ENCODE peak calls at places on chromosomes 11 and 22, in four cellular contexts. M, L, X and R are unnamed samples. For H3K4me1, the result is how much of the 10 kb centered on the place peaks cover.

GRCh38 chr11:30860970-30861369 is 274.8 kb upstream of the MPPED2 start:
- DNase-seq in M (no peak), L (no peak), X (no peak), R (peak)

GRCh38 chr11:115958089-115959000 is 454.1 kb upstream of the CADM1 start:
- DNase-seq in M (no peak), L (peak), X (no peak), R (no peak)

GRCh38 chr22:43881091-43882061 is 10.4 kb downstream of the PNPLA5 start:
- DNase-seq in M (no peak), L (peak), X (no peak), R (no peak)

GRCh38 chr11:78192223-78192719 is 3.6 kb downstream of the USP35 start:
- DNase-seq in M (no peak), L (no peak), X (no peak), R (no peak)

GRCh38 chr11:34174411-34175041 is 69.1 kb downstream of the NAT10 start:
- DNase-seq in M (peak), L (peak), X (peak), R (peak)

GRCh38 chr11:3021125-3021524 is 29.0 kb upstream of the NAP1L4 start:
- DNase-seq in M (peak), L (peak), X (no peak), R (peak)

GRCh38 chr11:69914286-69915150 is 95.3 kb upstream of the FGF3 start:
- DNase-seq in M (no peak), L (peak), X (no peak), R (no peak)

GRCh38 chr22:27630754-27631153 is 170.8 kb downstream of the MN1 start:
- DNase-seq in M (no peak), L (peak), X (peak), R (no peak)

GRCh38 chr22:38298312-38299000 is 18.8 kb downstream of the CSNK1E start:
- DNase-seq in M (peak), L (peak), X (no peak), R (no peak)

GRCh38 chr11:76683496-76684095 is 13.0 kb upstream of the LRRC32 start:
- DNase-seq in M (no peak), L (no peak), X (no peak), R (no peak)

GRCh38 chr11:30635401-30635989 is 49.3 kb upstream of the MPPED2 start:
- DNase-seq in M (no peak), L (peak), X (peak), R (peak)

GRCh38 chr11:76783901-76784813 is 1.0 kb downstream of the TSKU start:
- DNase-seq in M (peak), L (peak), X (peak), R (peak)

GRCh38 chr11:101870510-101870909 is 44.3 kb upstream of the CEP126 start:
- DNase-seq in M (peak), L (no peak), X (no peak), R (no peak)

GRCh38 chr11:67352546-67353316 is 615 bp downstream of the POLD4 start:
- DNase-seq in M (no peak), L (peak), X (no peak), R (no peak)

GRCh38 chr22:49302150-49302460 is 525.6 kb downstream of the BRD1 start:
- DNase-seq in M (no peak), L (no peak), X (no peak), R (no peak)

GRCh38 chr11:120235024-120235628 is 4.8 kb upstream of the POU2F3 start:
- DNase-seq in M (peak), L (peak), X (peak), R (peak)

GRCh38 chr11:61814242-61814957 is 2.4 kb downstream of the FADS1 start:
- DNase-seq in M (no peak), L (peak), X (no peak), R (no peak)

GRCh38 chr11:61816736-61817455 is at the start of gene FADS1:
- DNase-seq in M (peak), L (peak), X (peak), R (peak)

GRCh38 chr11:61817471-61818202 is 834 bp upstream of the FADS1 start:
- DNase-seq in M (no peak), L (no peak), X (no peak), R (no peak)

GRCh38 chr11:61814958-61815789 is 1.6 kb downstream of the FADS1 start:
- DNase-seq in M (peak), L (peak), X (peak), R (peak)

GRCh38 chr11:61815790-61816735 is 740 bp downstream of the FADS1 start:
- DNase-seq in M (peak), L (peak), X (peak), R (peak)
- H2BK12ac ChIP-seq in M (peak), L (no peak), X (peak), R (peak)

GRCh38 chr11:8908099-8908498 is 2.9 kb upstream of the AKIP1 start:
- DNase-seq in M (no peak), L (no peak), X (no peak), R (no peak)

GRCh38 chr11:8910662-8911039 is 338 bp upstream of the AKIP1 start:
- DNase-seq in M (no peak), L (no peak), X (no peak), R (no peak)

GRCh38 chr11:8907116-8907515 is 3.9 kb upstream of the AKIP1 start:
- DNase-seq in M (no peak), L (no peak), X (no peak), R (no peak)

GRCh38 chr11:8905528-8906165 is 5.3 kb upstream of the AKIP1 start:
- DNase-seq in M (peak), L (no peak), X (no peak), R (no peak)

DNA sequence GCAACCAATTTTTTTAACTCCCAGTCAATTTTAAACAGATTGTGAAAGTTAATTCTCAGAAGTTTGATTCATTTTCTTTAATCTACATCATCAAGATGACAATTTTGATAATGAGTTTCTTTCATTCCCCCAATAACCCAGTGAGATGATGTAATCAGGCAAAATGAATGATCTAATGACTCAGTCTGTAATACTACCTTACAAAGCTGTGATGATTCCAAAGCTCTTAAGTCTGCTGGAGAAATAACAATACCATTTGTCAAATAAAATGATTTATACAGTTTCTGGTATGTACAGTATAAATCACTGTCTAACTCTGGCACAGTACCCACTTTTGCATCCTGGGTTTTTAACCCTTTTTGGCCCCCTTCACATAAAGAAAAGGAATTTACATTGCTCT is 4.4 kb upstream of the AKIP1 start:
- DNase-seq in M (peak), L (no peak), X (no peak), R (no peak)
- H2BK15ac ChIP-seq in M (no peak), L (no peak), X (no peak), R (no peak)

GRCh38 chr22:36323182-36323854 is 64.4 kb downstream of the MYH9 start:
- DNase-seq in M (peak), L (no peak), X (no peak), R (no peak)
- H3K4me1 ChIP-seq in M (half or more), L (under half), X (under half), R (under half)

GRCh38 chr22:19970479-19971275 is 29.1 kb upstream of the TXNRD2 start:
- DNase-seq in M (peak), L (peak), X (peak), R (peak)

GRCh38 chr22:19969141-19969928 is 27.7 kb upstream of the TXNRD2 start:
- DNase-seq in M (no peak), L (no peak), X (no peak), R (no peak)

GRCh38 chr22:19971276-19972124 is 29.9 kb upstream of the TXNRD2 start:
- DNase-seq in M (no peak), L (no peak), X (no peak), R (no peak)

GRCh38 chr22:19968450-19968891 is 26.9 kb upstream of the TXNRD2 start:
- DNase-seq in M (no peak), L (no peak), X (no peak), R (no peak)

GRCh38 chr22:19970031-19970478 is 28.4 kb upstream of the TXNRD2 start:
- DNase-seq in M (no peak), L (no peak), X (no peak), R (no peak)
- H2BK12ac ChIP-seq in M (no peak), L (no peak), X (no peak), R (no peak)

GRCh38 chr11:58659404-58659803 is 36.9 kb downstream of the CNTF start:
- DNase-seq in M (no peak), L (no peak), X (no peak), R (no peak)

GRCh38 chr11:58654079-58654907 is 31.8 kb downstream of the CNTF start:
- DNase-seq in M (peak), L (peak), X (peak), R (peak)

GRCh38 chr11:58654908-58655296 is 32.4 kb downstream of the CNTF start:
- DNase-seq in M (no peak), L (no peak), X (no peak), R (no peak)

GRCh38 chr11:58658553-58659080 is 36.2 kb downstream of the CNTF start:
- DNase-seq in M (no peak), L (no peak), X (no peak), R (no peak)

GRCh38 chr11:58656348-58656747 is 33.9 kb downstream of the CNTF start:
- DNase-seq in M (no peak), L (no peak), X (no peak), R (no peak)
- H2BK15ac ChIP-seq in M (no peak), L (no peak), X (no peak), R (no peak)

DNA sequence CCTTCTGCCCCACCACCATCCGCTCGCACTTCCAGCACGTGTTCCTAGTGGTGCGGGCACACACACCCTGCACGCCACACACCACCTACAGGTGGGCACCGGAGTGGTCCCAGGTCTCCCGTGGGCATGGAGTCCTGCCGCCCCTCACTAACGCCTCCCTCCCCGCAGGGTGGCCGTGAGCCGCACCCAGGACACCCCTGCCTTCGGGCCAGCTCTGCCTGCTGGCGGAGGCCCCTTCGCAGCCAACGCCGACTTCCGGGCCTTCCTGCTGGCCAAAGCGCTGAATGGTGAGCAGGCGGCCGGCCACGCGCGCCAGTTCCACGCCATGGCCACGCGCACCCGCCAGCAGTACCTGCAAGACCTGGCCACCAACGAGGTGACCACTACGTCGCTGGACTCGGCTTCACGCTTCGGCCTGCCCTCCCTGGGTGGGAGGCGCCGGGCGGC is 8.4 kb downstream of the SIPA1 start:
- DNase-seq in M (no peak), L (no peak), X (no peak), R (no peak)
- H3K4me1 ChIP-seq in M (under half), L (under half), X (under half), R (under half)

GRCh38 chr11:13341028-13341427 is 63.4 kb downstream of the BMAL1 start:
- DNase-seq in M (no peak), L (no peak), X (no peak), R (no peak)

GRCh38 chr11:13339196-13340153 is 61.9 kb downstream of the BMAL1 start:
- DNase-seq in M (peak), L (no peak), X (no peak), R (no peak)

GRCh38 chr11:13337986-13338436 is 60.4 kb downstream of the BMAL1 start:
- DNase-seq in M (peak), L (no peak), X (no peak), R (no peak)

GRCh38 chr11:13336246-13336873 is 58.8 kb downstream of the BMAL1 start:
- DNase-seq in M (no peak), L (no peak), X (no peak), R (no peak)

GRCh38 chr11:13338437-13339069 is 61.0 kb downstream of the BMAL1 start:
- DNase-seq in M (peak), L (no peak), X (no peak), R (no peak)
- H2BK12ac ChIP-seq in M (peak), L (no peak), X (peak), R (peak)